ENCODE peak calls at places on chromosomes 2 and 18, in five cellular contexts. G is glutamatergic neuron, J is right lobe of liver, D is ecto neural progenitor cell, Y is left ventricle myocardium inferior. C is an unnamed sample.

GRCh38 chr2:75146903-75147332 is 52.4 kb downstream of the TACR1 start:
- DNase-seq in G (no peak), Y (no peak), D (no peak), J (no peak), C (no peak)

GRCh38 chr2:23399674-23400261 is 14.8 kb downstream of the KLHL29 start:
- DNase-seq in G (no peak), J (no peak), D (no peak), Y (no peak), C (no peak)

GRCh38 chr18:62337336-62337735 is 12.2 kb downstream of the TNFRSF11A start:
- DNase-seq in J (no peak), Y (no peak), G (no peak), D (no peak), C (no peak)

GRCh38 chr2:106638043-106638442 is 150.9 kb downstream of the CD8B2 start:
- DNase-seq in J (no peak), D (no peak), Y (no peak), G (no peak), C (no peak)

GRCh38 chr2:14722919-14723559 is 90.5 kb downstream of the LRATD1 start:
- DNase-seq in D (no peak), Y (no peak), J (no peak), G (no peak), C (no peak)

GRCh38 chr2:157864857-157865450 is 11.2 kb downstream of the ACVR1 start:
- DNase-seq in Y (no peak), G (no peak), D (no peak), J (no peak), C (no peak)

GRCh38 chr2:153432381-153432780 is 46.2 kb downstream of the RPRM start:
- DNase-seq in G (no peak), D (no peak), Y (no peak), J (no peak), C (no peak)

GRCh38 chr2:17319090-17319489 is 199.2 kb downstream of the RAD51AP2 start:
- DNase-seq in Y (no peak), D (no peak), J (no peak), G (no peak), C (no peak)

GRCh38 chr2:222038086-222038802 is 260.6 kb downstream of the PAX3 start:
- DNase-seq in D (no peak), G (no peak), Y (no peak), J (no peak), C (no peak)